ENCODE peak calls at places on chromosomes 11 and 22, in seven cellular contexts. Z, P, V, N, M, S and C are unnamed samples.

GRCh38 chr22:17559188-17559587 is 4.1 kb upstream of the SLC25A18 start:
- DNase-seq in Z (no peak), M (no peak), S (no peak), V (no peak), P (no peak), N (no peak), C (no peak)

GRCh38 chr22:41003041-41003440 is 51.9 kb downstream of the RBX1 start:
- DNase-seq in N (no peak), V (no peak), P (no peak), M (no peak), Z (no peak), S (no peak), C (no peak)

GRCh38 chr11:118334746-118335145 is 7.8 kb downstream of the CD3D start:
- DNase-seq in S (no peak), M (no peak), V (no peak), Z (no peak), N (no peak), P (no peak), C (no peak)

GRCh38 chr11:106621479-106621878 is 396.8 kb downstream of the GUCY1A2 start:
- DNase-seq in P (no peak), Z (no peak), N (no peak), S (no peak), V (no peak), M (no peak), C (no peak)

GRCh38 chr11:72338266-72338665 is 94.3 kb upstream of the PHOX2A start:
- DNase-seq in N (no peak), P (no peak), V (no peak), M (no peak), Z (no peak), S (no peak), C (no peak)

GRCh38 chr22:19622061-19622441 is 92.3 kb upstream of the SEPTIN5 start:
- DNase-seq in V (no peak), M (no peak), S (no peak), Z (no peak), N (no peak), P (no peak), C (no peak)

GRCh38 chr11:1390603-1391164 is 950 bp downstream of the BRSK2 start:
- DNase-seq in Z (no peak), N (no peak), S (no peak), V (no peak), M (peak; percentile 5), P (no peak), C (no peak)

GRCh38 chr11:2860636-2861035 is 24.9 kb downstream of the CDKN1C start:
- DNase-seq in P (no peak), Z (no peak), S (no peak), N (peak; percentile 51), V (no peak), M (peak; percentile 51), C (no peak)

GRCh38 chr11:18594999-18595749 is 4.4 kb upstream of the MISFA start:
- DNase-seq in P (no peak), M (peak; percentile 88), N (no peak), V (peak; percentile 86), S (no peak), Z (no peak), C (no peak)

GRCh38 chr22:40178417-40179409 is 988 bp downstream of the TNRC6B start:
- DNase-seq in Z (no peak), S (no peak), P (peak; percentile 56), M (peak; percentile 57), V (no peak), N (no peak), C (no peak)

GRCh38 chr22:32130464-32130863 is 28.6 kb downstream of the C22orf42 start:
- DNase-seq in N (no peak), V (no peak), S (no peak), M (no peak), Z (peak; percentile 24), P (no peak), C (no peak)

GRCh38 chr11:120316880-120317688 is 8.0 kb upstream of the TLCD5 start:
- DNase-seq in P (no peak), V (no peak), Z (peak; percentile 63), S (no peak), N (peak; percentile 91), M (peak; percentile 29), C (no peak)